ENCODE peak calls at places on chromosomes 4 and X, in ten cellular contexts. I is nephron progenitor cell; S is aorta; N is ELR; G is K562; D is endothelial cell; A is glutamatergic neuron; Z is activated CD4-positive, alpha-beta T cell treated with anti-CD3 and anti-CD28 coated beads for 4 hours; E is AG10803; T is stimulated activated CD4-positive, alpha-beta T cell treated with anti-CD3 and anti-CD28 coated beads, Interleukin-1b, Interleukin-23, amount 100 ng/mL, for 24 hours. J is an unnamed sample.

GRCh38 chrX:151226941-151227340 is 50.6 kb downstream of the GPR50 start:
- DNase-seq in D (no peak), T (no peak), A (no peak), S (no peak), E (no peak), I (no peak), Z (no peak), G (no peak), N (no peak), J (no peak)

GRCh38 chr4:4499438-4500123 is 42.3 kb downstream of the STX18 start:
- DNase-seq in S (no peak), I (no peak), G (no peak), A (no peak), E (no peak), N (no peak), T (no peak), D (no peak), Z (no peak), J (no peak)

GRCh38 chr4:161404346-161405110 is 759.3 kb downstream of the FSTL5 start:
- DNase-seq in E (no peak), G (no peak), D (no peak), N (peak; percentile 56), Z (no peak), I (no peak), S (no peak), T (no peak), A (no peak), J (no peak)

GRCh38 chr4:15938182-15938581 is 358 bp downstream of the FGFBP1 start:
- DNase-seq in T (no peak), Z (no peak), I (peak; percentile 27), E (no peak), N (peak; percentile 28), G (no peak), D (no peak), S (no peak), A (no peak), J (no peak)

GRCh38 chr4:153238146-153238919 is 34.1 kb downstream of the TRIM2 start:
- DNase-seq in E (no peak), G (no peak), A (no peak), Z (no peak), S (no peak), I (no peak), D (no peak), N (no peak), T (no peak), J (no peak)

GRCh38 chr4:140185725-140186124 is 31.7 kb upstream of the MAML3 start:
- DNase-seq in G (no peak), E (no peak), S (no peak), A (no peak), D (no peak), Z (no peak), T (no peak), I (no peak), N (no peak), J (no peak)

GRCh38 chr4:13555325-13555724 is 11.0 kb upstream of the NKX3-2 start:
- DNase-seq in A (no peak), Z (no peak), G (no peak), D (no peak), S (no peak), E (no peak), N (no peak), I (no peak), T (no peak), J (no peak)

GRCh38 chr4:70705146-70705855 is 16.5 kb upstream of the RUFY3 start:
- DNase-seq in D (peak; percentile 58), T (peak; percentile 60), S (peak; percentile 85), Z (peak; percentile 71), E (peak; percentile 60), N (peak; percentile 81), G (peak; percentile 86), I (peak; percentile 72), A (peak; percentile 68), J (peak; percentile 81)

GRCh38 chr4:33302298-33302697 is 2582.1 kb downstream of the PCDH7 start:
- DNase-seq in A (no peak), D (no peak), N (peak; percentile 11), I (no peak), S (no peak), Z (no peak), G (no peak), T (no peak), E (no peak), J (no peak)

GRCh38 chr4:128861856-128862518 is 52.5 kb downstream of the JADE1 start:
- DNase-seq in S (no peak), T (no peak), G (no peak), N (no peak), E (no peak), I (no peak), Z (no peak), D (no peak), A (no peak), J (no peak)

J was measured in AG08396.